ENCODE peak calls at places on chromosomes 4 and X, in five cellular contexts. M, U, O, G and Z are unnamed samples.

GRCh38 chr4:898869-899555 is 33.1 kb downstream of the GAK start:
- DNase-seq in U (no peak), G (no peak), O (no peak), M (no peak), Z (no peak)

GRCh38 chrX:51641421-51642021 is 22.8 kb upstream of the CENPVL3 start:
- DNase-seq in M (peak), U (peak), G (peak), O (peak), Z (peak)

GRCh38 chrX:8629871-8630270 is 102.1 kb downstream of the ANOS1 start:
- DNase-seq in M (no peak), U (no peak), G (peak), O (no peak), Z (no peak)

GRCh38 chr4:89212666-89213381 is 94.8 kb downstream of the GPRIN3 start:
- DNase-seq in U (no peak), M (no peak), O (peak), G (peak), Z (no peak)

GRCh38 chrX:112636951-112637541 is 42.7 kb downstream of the LHFPL1 start:
- DNase-seq in M (no peak), U (no peak), O (peak), G (peak), Z (no peak)

GRCh38 chr4:15513545-15513944 is 43.9 kb downstream of the CC2D2A start:
- DNase-seq in G (no peak), M (no peak), U (no peak), O (no peak), Z (no peak)

GRCh38 chrX:17183566-17183965 is 191.4 kb upstream of the NHS start:
- DNase-seq in U (no peak), G (no peak), M (no peak), O (no peak), Z (no peak)

GRCh38 chr4:123390846-123391456 is 5.6 kb upstream of the SPRY1 start:
- DNase-seq in O (no peak), M (no peak), G (peak), U (no peak), Z (no peak)

GRCh38 chr4:75179510-75179909 is 246.6 kb downstream of the PARM1 start:
- DNase-seq in U (no peak), M (no peak), O (no peak), G (no peak), Z (no peak)

GRCh38 chrX:41558531-41558930 is 111.4 kb downstream of the NYX start:
- DNase-seq in M (no peak), O (no peak), G (peak), U (peak), Z (no peak)

GRCh38 chr4:71406459-71406963 is 67.7 kb downstream of the SLC4A4 start:
- DNase-seq in M (no peak), G (peak), U (no peak), O (peak), Z (no peak)

GRCh38 chrX:117771384-117771783 is 345.2 kb downstream of the KLHL13 start:
- DNase-seq in G (no peak), U (no peak), O (no peak), M (no peak), Z (no peak)

GRCh38 chrX:40152173-40152705 is 54.5 kb upstream of the BCOR start:
- DNase-seq in O (no peak), G (no peak), U (peak), M (peak), Z (no peak)

GRCh38 chrX:74593593-74593992 is 20.8 kb downstream of the RLIM start:
- DNase-seq in U (no peak), G (no peak), O (no peak), M (no peak), Z (no peak)

GRCh38 chrX:69286546-69286906 is 121.3 kb upstream of the PJA1 start:
- DNase-seq in G (no peak), M (no peak), O (no peak), U (no peak), Z (no peak)

GRCh38 chrX:69285881-69286545 is 120.8 kb upstream of the PJA1 start:
- DNase-seq in G (peak), U (peak), O (no peak), M (peak), Z (no peak)

GRCh38 chrX:69287025-69287540 is 121.8 kb upstream of the PJA1 start:
- DNase-seq in U (no peak), G (no peak), M (no peak), O (no peak), Z (no peak)

GRCh38 chrX:69284491-69284890 is 119.2 kb upstream of the PJA1 start:
- DNase-seq in O (no peak), G (no peak), U (no peak), M (no peak), Z (no peak)

GRCh38 chrX:69285401-69285871 is 120.2 kb upstream of the PJA1 start:
- DNase-seq in G (no peak), M (peak), O (no peak), U (no peak), Z (no peak)
- H3K4me3 ChIP-seq in G (peak), M (peak), O (peak), U (peak), Z (peak)

GRCh38 chr4:111475696-111476095 is 669.6 kb upstream of the FAM241A start:
- DNase-seq in O (no peak), M (no peak), G (no peak), U (no peak), Z (no peak)

GRCh38 chr4:111475001-111475400 is 670.3 kb upstream of the FAM241A start:
- DNase-seq in O (peak), M (peak), G (peak), U (no peak), Z (no peak)
- TF ChIP-seq CTCF in O (peak), M (peak), G (peak), U (no peak), Z (peak)

GRCh38 chr4:78059524-78059889 is 2.4 kb downstream of the FRAS1 start:
- DNase-seq in O (peak), M (peak), G (peak), U (peak), Z (no peak)
- H3K4me3 ChIP-seq in O (peak), M (peak), G (peak), U (no peak), Z (peak)

GRCh38 chr4:73864973-73865372 is 4.2 kb upstream of the CXCL1 start:
- DNase-seq in M (no peak), U (no peak), O (no peak), G (no peak), Z (no peak)

GRCh38 chr4:73862357-73862756 is 6.8 kb upstream of the CXCL1 start:
- DNase-seq in G (peak), O (no peak), M (no peak), U (no peak), Z (no peak)

GRCh38 chr4:73866236-73866635 is 3.0 kb upstream of the CXCL1 start:
- DNase-seq in G (no peak), U (no peak), M (no peak), O (no peak), Z (no peak)

GRCh38 chr4:73865697-73866096 is 3.5 kb upstream of the CXCL1 start:
- DNase-seq in M (no peak), O (no peak), G (no peak), U (no peak), Z (no peak)

GRCh38 chr4:73864365-73864764 is 4.8 kb upstream of the CXCL1 start:
- DNase-seq in U (peak), O (no peak), G (peak), M (peak), Z (no peak)
- TF ChIP-seq CTCF in U (peak), O (peak), G (peak), M (peak), Z (peak)